ENCODE peak calls at places on chromosomes 6 and 20, in nine cellular contexts. N, V, M, Y, R, U, G, W and F are unnamed samples.

GRCh38 chr6:109260126-109260525 is 122.1 kb downstream of the CD164 start:
- DNase-seq in V (no peak), W (peak), N (no peak), U (no peak), G (no peak), M (no peak), Y (no peak), R (no peak), F (no peak)

GRCh38 chr20:58019027-58019849 is 209.2 kb downstream of the ANKRD60 start:
- DNase-seq in Y (no peak), V (no peak), U (no peak), W (no peak), M (no peak), R (no peak), G (no peak), N (no peak), F (no peak)

GRCh38 chr20:64152906-64153305 is 11.3 kb upstream of the MYT1 start:
- DNase-seq in M (no peak), N (no peak), R (no peak), G (no peak), U (no peak), W (no peak), V (no peak), Y (no peak), F (no peak)

GRCh38 chr20:4449977-4450715 is 271.6 kb upstream of the PRND start:
- DNase-seq in W (peak), N (no peak), M (no peak), U (no peak), Y (no peak), V (no peak), R (peak), G (no peak), F (no peak)

GRCh38 chr6:29941006-29941405 is 1.3 kb upstream of the HLA-A start:
- DNase-seq in M (no peak), R (no peak), Y (no peak), W (peak), V (no peak), G (no peak), N (no peak), U (no peak), F (no peak)

GRCh38 chr6:24054388-24054787 is 71.6 kb upstream of the NRSN1 start:
- DNase-seq in G (no peak), R (peak), U (no peak), M (no peak), Y (no peak), N (no peak), W (no peak), V (no peak), F (no peak)

GRCh38 chr6:54135665-54136370 is 24.6 kb downstream of the MLIP start:
- DNase-seq in W (peak), M (no peak), V (no peak), Y (no peak), G (no peak), N (no peak), U (no peak), R (no peak), F (peak)

GRCh38 chr6:125886914-125887313 is 69.7 kb upstream of the HINT3 start:
- DNase-seq in G (no peak), U (no peak), W (no peak), Y (no peak), N (no peak), V (no peak), R (no peak), M (no peak), F (no peak)

GRCh38 chr6:137171053-137171374 is 2.4 kb downstream of the IL22RA2 start:
- DNase-seq in U (no peak), V (no peak), R (no peak), N (no peak), G (no peak), M (no peak), Y (no peak), W (no peak), F (no peak)

GRCh38 chr6:3220366-3220765 is 7.1 kb downstream of the TUBB2B start:
- DNase-seq in G (no peak), W (no peak), U (no peak), M (no peak), R (no peak), Y (no peak), N (no peak), V (no peak), F (no peak)

GRCh38 chr6:133756046-133756445 is 132.9 kb upstream of the TCF21 start:
- DNase-seq in V (no peak), R (no peak), W (no peak), G (no peak), N (no peak), Y (no peak), M (no peak), U (no peak), F (no peak)

GRCh38 chr6:158774734-158775449 is 44.3 kb downstream of the EZR start:
- DNase-seq in Y (no peak), R (no peak), N (no peak), W (no peak), M (no peak), V (no peak), G (no peak), U (no peak), F (no peak)

GRCh38 chr6:108174371-108175175 is 8.8 kb downstream of the NR2E1 start:
- DNase-seq in W (peak), G (no peak), N (no peak), U (no peak), V (peak), M (no peak), R (peak), Y (no peak), F (no peak)

GRCh38 chr6:1993049-1993448 is 252.4 kb downstream of the GMDS start:
- DNase-seq in W (peak), G (no peak), N (no peak), Y (no peak), R (no peak), U (no peak), M (no peak), V (no peak), F (no peak)

GRCh38 chr6:56843476-56844349 is 111.2 kb upstream of the BEND6 start:
- DNase-seq in W (peak), U (peak), N (peak), Y (peak), V (peak), G (peak), M (no peak), R (peak), F (no peak)

GRCh38 chr20:58521763-58522162 is 6.6 kb upstream of the APCDD1L start:
- DNase-seq in V (no peak), R (no peak), G (no peak), Y (no peak), M (no peak), W (no peak), U (no peak), N (no peak), F (no peak)

GRCh38 chr20:32439132-32439829 is 81.2 kb downstream of the ASXL1 start:
- DNase-seq in Y (peak), G (no peak), R (no peak), W (no peak), U (no peak), M (no peak), V (no peak), N (no peak), F (no peak)

GRCh38 chr20:21364413-21364812 is 32.9 kb downstream of the NKX2-4 start:
- DNase-seq in Y (no peak), V (no peak), W (no peak), N (no peak), G (no peak), U (no peak), R (no peak), M (no peak), F (no peak)

GRCh38 chr6:155174576-155175174 is 89.1 kb upstream of the CLDN20 start:
- DNase-seq in U (peak), N (peak), G (peak), W (peak), Y (peak), R (peak), V (peak), M (peak), F (peak)

GRCh38 chr6:44641344-44641743 is 253.8 kb downstream of the CDC5L start:
- DNase-seq in U (no peak), V (no peak), R (no peak), Y (no peak), N (no peak), M (no peak), W (peak), G (no peak), F (no peak)

GRCh38 chr6:3663811-3664210 is 87.7 kb downstream of the PXDC1 start:
- DNase-seq in N (no peak), W (no peak), R (no peak), V (no peak), Y (no peak), G (no peak), U (no peak), M (no peak), F (no peak)

GRCh38 chr6:141562801-141563763 is 569.6 kb upstream of the GJE1 start:
- DNase-seq in W (peak), M (peak), Y (no peak), G (peak), V (peak), R (peak), U (peak), N (peak), F (peak)

GRCh38 chr20:3093861-3094361 is 9.4 kb upstream of the AVP start:
- DNase-seq in V (no peak), M (no peak), G (no peak), R (no peak), Y (no peak), W (no peak), N (no peak), U (no peak), F (no peak)

GRCh38 chr6:129577691-129578090 is 132.3 kb downstream of the ARHGAP18 start:
- DNase-seq in R (no peak), W (no peak), U (no peak), N (no peak), M (no peak), G (no peak), Y (no peak), V (no peak), F (no peak)

GRCh38 chr20:19654906-19655305 is 103.2 kb upstream of the RIN2 start:
- DNase-seq in R (no peak), Y (no peak), W (no peak), U (no peak), N (no peak), M (no peak), V (no peak), G (no peak), F (no peak)

GRCh38 chr6:13916230-13916944 is 8.4 kb upstream of the RNF182 start:
- DNase-seq in W (peak), U (no peak), R (no peak), G (no peak), Y (no peak), M (no peak), V (no peak), N (no peak), F (no peak)

GRCh38 chr20:31788578-31788977 is 30.6 kb upstream of the MYLK2 start:
- DNase-seq in U (no peak), R (peak), Y (no peak), V (no peak), W (no peak), M (no peak), N (no peak), G (no peak), F (no peak)

GRCh38 chr6:81773887-81774286 is 21.4 kb upstream of the TENT5A start:
- DNase-seq in R (no peak), N (no peak), M (no peak), U (no peak), G (no peak), W (no peak), Y (no peak), V (no peak), F (no peak)

GRCh38 chr6:86715676-86716075 is 221.7 kb upstream of the HTR1E start:
- DNase-seq in V (no peak), U (no peak), N (no peak), W (peak), M (no peak), G (no peak), Y (no peak), R (peak), F (no peak)

GRCh38 chr6:84618046-84618752 is 146.2 kb downstream of the TBX18 start:
- DNase-seq in N (no peak), G (no peak), W (peak), M (no peak), V (no peak), Y (no peak), U (no peak), R (no peak), F (no peak)

GRCh38 chr20:58743929-58744534 is 51.4 kb downstream of the NPEPL1 start:
- DNase-seq in G (no peak), W (no peak), M (no peak), R (no peak), U (no peak), N (no peak), V (no peak), Y (no peak), F (no peak)

GRCh38 chr6:16082367-16082766 is 46.5 kb upstream of the MYLIP start:
- DNase-seq in G (no peak), Y (no peak), M (no peak), V (no peak), N (peak), R (no peak), W (no peak), U (no peak), F (no peak)

GRCh38 chr20:41671143-41671542 is 53.0 kb upstream of the CHD6 start:
- DNase-seq in G (no peak), R (no peak), V (no peak), W (no peak), N (no peak), U (no peak), Y (no peak), M (no peak), F (no peak)

GRCh38 chr6:815348-815738 is 122.4 kb upstream of the EXOC2 start:
- DNase-seq in Y (no peak), R (no peak), G (no peak), W (no peak), V (peak), N (no peak), U (peak), M (no peak), F (no peak)

GRCh38 chr20:59047938-59048680 is 5.5 kb upstream of the PRELID3B start:
- DNase-seq in N (no peak), G (no peak), V (no peak), U (no peak), Y (no peak), M (no peak), W (peak), R (no peak), F (no peak)

GRCh38 chr6:6362051-6362450 is 41.6 kb upstream of the F13A1 start:
- DNase-seq in M (no peak), V (no peak), U (no peak), Y (no peak), W (no peak), N (no peak), G (no peak), R (no peak), F (no peak)

GRCh38 chr6:140001851-140002301 is 627.4 kb upstream of the CITED2 start:
- DNase-seq in W (no peak), U (no peak), N (no peak), M (no peak), Y (no peak), V (no peak), R (no peak), G (no peak), F (no peak)
- H3K4me3 ChIP-seq in W (no peak), U (no peak), N (no peak), M (no peak), Y (no peak), V (no peak), R (no peak), G (no peak), F (no peak)

DNA sequence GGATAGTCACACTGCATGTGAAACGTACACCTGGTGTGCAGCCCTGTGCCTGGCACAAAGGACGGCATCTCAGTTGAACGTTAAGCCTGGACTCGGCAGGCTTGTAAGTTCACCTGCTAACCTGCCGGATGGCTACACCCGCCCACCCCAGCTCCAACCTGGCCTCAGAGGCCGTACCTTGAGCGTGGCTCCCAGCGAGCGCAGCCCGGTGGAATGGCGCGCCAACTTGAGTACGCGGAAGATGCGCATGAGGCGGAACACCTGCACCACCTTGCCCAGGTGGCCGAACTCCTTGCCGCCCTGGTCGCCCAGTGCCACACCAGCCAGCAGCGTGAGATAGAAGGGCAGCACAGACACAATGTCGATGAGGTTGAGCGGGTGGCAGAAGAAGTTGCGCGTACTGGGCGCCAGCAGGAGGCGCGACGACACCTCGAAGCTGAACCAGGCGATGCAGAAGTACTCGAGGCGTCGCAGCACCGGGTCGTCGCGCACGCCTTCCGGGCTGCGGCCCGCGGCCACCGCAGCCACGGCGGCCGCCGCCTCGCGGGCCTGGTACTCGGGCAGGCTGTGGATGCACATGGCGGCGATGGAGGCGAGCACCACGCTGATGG is 3.3 kb downstream of the KCNS1 start:
- DNase-seq in W (peak), U (no peak), V (no peak), R (peak), N (no peak), Y (no peak), G (no peak), M (no peak), F (no peak)
- TF ChIP-seq CTCF in W (peak), U (no peak), V (no peak), R (peak), N (no peak), Y (no peak), G (peak), M (no peak), F (no peak)

DNA sequence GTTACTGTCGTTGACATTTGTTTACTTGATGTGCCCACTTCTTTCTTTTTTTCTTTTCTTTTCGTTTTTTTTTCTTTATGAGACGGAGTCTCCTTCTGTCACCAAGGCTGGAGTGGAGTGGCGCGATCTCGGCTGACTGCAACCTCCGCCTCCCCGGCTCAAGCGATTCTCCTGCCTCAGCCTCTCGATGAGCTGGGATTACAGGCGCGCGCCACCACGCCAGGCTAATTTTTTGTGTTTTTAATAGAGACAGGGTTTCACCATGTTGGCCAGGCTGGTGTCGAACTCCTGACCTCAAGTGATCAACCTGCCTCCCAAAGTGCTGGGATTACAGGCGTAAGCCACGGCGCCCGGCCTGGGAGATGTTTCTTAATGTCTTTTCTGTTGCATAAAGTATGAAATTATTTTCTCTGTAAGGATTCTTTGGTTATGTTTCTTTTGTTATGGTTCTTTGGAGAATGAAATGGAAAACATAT is 33.3 kb upstream of the PRSS16 start:
- DNase-seq in W (no peak), V (no peak), M (no peak), R (peak), Y (no peak), U (no peak), G (no peak), N (no peak), F (no peak)
- H3K4me3 ChIP-seq in W (peak), V (peak), M (no peak), R (peak), Y (no peak), U (no peak), G (no peak), N (no peak), F (peak)

GRCh38 chr6:117267766-117268534 is 2.6 kb downstream of the VGLL2 start:
- DNase-seq in V (peak), Y (no peak), M (no peak), R (peak), W (no peak), G (no peak), N (no peak), U (no peak), F (no peak)
- TF ChIP-seq CTCF in V (peak), Y (no peak), M (no peak), R (peak), W (no peak), G (no peak), N (no peak), U (no peak), F (no peak)

GRCh38 chr20:44208165-44208564 is 2.4 kb downstream of the OSER1 start:
- DNase-seq in G (no peak), U (no peak), Y (no peak), M (no peak), V (no peak), R (no peak), N (no peak), W (no peak), F (no peak)
- H3K4me3 ChIP-seq in G (peak), U (no peak), Y (peak), M (peak), V (peak), R (peak), N (peak), W (peak), F (peak)

GRCh38 chr20:16351415-16351814 is 221.8 kb downstream of the KIF16B start:
- DNase-seq in V (no peak), Y (no peak), M (no peak), U (no peak), W (no peak), R (no peak), N (no peak), G (no peak), F (no peak)
- TF ChIP-seq CTCF in V (no peak), Y (no peak), M (no peak), U (no peak), W (no peak), R (no peak), N (no peak), G (no peak), F (no peak)

GRCh38 chr6:43055966-43056365 is 2.3 kb upstream of the CUL7 start:
- DNase-seq in U (no peak), M (no peak), V (no peak), G (no peak), Y (no peak), R (no peak), W (no peak), N (no peak), F (no peak)

GRCh38 chr6:43052842-43053544 is 658 bp downstream of the CUL7 start:
- DNase-seq in V (no peak), M (no peak), W (peak), G (no peak), N (no peak), U (no peak), Y (no peak), R (peak), F (no peak)

GRCh38 chr6:43053545-43054205 is at the start of gene CUL7:
- DNase-seq in W (peak), V (peak), G (peak), N (peak), R (peak), U (peak), Y (peak), M (peak), F (peak)

GRCh38 chr6:43052225-43052841 is 1.3 kb downstream of the CUL7 start:
- DNase-seq in Y (no peak), W (no peak), U (no peak), N (no peak), R (no peak), V (no peak), M (no peak), G (no peak), F (no peak)

DNA sequence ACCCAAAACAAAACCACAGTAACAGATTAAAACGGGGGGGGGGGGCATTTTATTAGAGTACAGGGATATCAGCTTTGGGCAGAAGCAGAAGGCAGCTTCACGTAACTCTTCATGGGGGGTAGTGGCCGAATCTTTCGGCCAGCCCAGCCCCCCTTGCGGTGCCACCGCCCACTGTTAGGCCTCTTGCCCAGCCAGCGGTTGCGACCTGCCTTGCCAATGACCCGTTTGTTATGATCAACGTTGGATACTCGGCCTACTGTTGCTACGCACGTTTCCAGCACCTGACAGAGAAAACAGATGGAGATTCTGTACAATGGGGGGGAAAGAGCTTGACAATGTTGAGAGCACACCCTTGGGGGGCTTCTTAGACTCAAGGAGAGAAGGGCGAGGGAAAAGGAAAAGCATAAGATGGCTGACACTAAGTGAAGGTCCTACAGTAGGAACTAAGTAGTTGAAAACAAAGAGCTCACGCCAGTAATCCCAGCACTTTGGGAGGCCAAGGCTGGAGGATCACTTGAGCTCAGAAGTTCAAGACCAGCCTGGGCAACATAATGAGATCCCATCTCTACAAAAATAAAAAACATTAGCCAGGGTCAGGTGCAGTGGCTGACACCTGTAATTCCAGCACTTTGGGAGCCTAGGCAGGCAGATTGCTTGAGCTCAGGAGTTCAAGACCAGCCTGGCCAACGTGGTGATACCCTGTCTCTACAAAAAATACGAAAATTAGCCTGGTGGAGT is 724 bp upstream of the CUL7 start:
- DNase-seq in Y (no peak), V (no peak), R (peak), W (no peak), G (no peak), M (no peak), N (no peak), U (no peak), F (no peak)
- H3K4me3 ChIP-seq in Y (peak), V (peak), R (peak), W (peak), G (peak), M (peak), N (peak), U (peak), F (peak)